ENCODE peak calls at places on chromosome 3, in seven cellular contexts. F, S, O, G, Q, H and K are unnamed samples.

GRCh38 chr3:77460326-77460725 is 420.4 kb downstream of the ROBO2 start:
- DNase-seq in O (no peak), G (no peak), Q (peak), S (no peak), H (no peak), F (no peak), K (no peak)

GRCh38 chr3:76685858-76686257 is 354.0 kb upstream of the ROBO2 start:
- DNase-seq in H (no peak), G (no peak), Q (peak), O (no peak), S (peak), F (no peak), K (no peak)

GRCh38 chr3:16916840-16917239 is 32.1 kb downstream of the PLCL2 start:
- DNase-seq in G (no peak), O (no peak), Q (no peak), S (no peak), H (no peak), F (no peak), K (no peak)

GRCh38 chr3:125110876-125111480 is 55.2 kb upstream of the HEG1 start:
- DNase-seq in F (no peak), H (no peak), G (no peak), S (no peak), O (no peak), Q (no peak), K (no peak)

GRCh38 chr3:72728958-72729467 is 119.2 kb downstream of the SHQ1 start:
- DNase-seq in Q (no peak), F (peak), S (no peak), O (no peak), G (no peak), H (no peak), K (no peak)

GRCh38 chr3:146148468-146148931 is 12.5 kb downstream of the PLOD2 start:
- DNase-seq in S (no peak), G (no peak), Q (no peak), O (peak), F (no peak), H (no peak), K (no peak)

GRCh38 chr3:192899540-192899982 is 18.1 kb downstream of the MB21D2 start:
- DNase-seq in F (peak), H (peak), O (peak), G (no peak), S (peak), Q (peak), K (no peak)

GRCh38 chr3:42012935-42013651 is 51.2 kb upstream of the ULK4 start:
- DNase-seq in F (no peak), Q (no peak), S (peak), H (no peak), O (peak), G (peak), K (no peak)

GRCh38 chr3:143173242-143173641 is 53.7 kb downstream of the CHST2 start:
- DNase-seq in G (no peak), S (no peak), Q (no peak), H (no peak), O (no peak), F (no peak), K (no peak)

GRCh38 chr3:136612512-136612911 is 139.7 kb downstream of the STAG1 start:
- DNase-seq in O (no peak), H (no peak), S (no peak), G (no peak), Q (peak), F (no peak), K (no peak)

GRCh38 chr3:52490035-52490937 is 4.9 kb upstream of the STAB1 start:
- DNase-seq in O (no peak), S (no peak), G (no peak), F (no peak), H (no peak), Q (no peak), K (no peak)

GRCh38 chr3:129727707-129728106 is 121.2 kb upstream of the PLXND1 start:
- DNase-seq in S (no peak), O (peak), G (no peak), F (no peak), Q (no peak), H (no peak), K (no peak)

GRCh38 chr3:79521221-79521848 is 246.5 kb downstream of the ROBO1 start:
- DNase-seq in Q (peak), G (peak), O (peak), S (peak), H (peak), F (peak), K (no peak)

GRCh38 chr3:10419637-10420232 is 85.7 kb downstream of the ATP2B2 start:
- DNase-seq in Q (peak), H (no peak), S (no peak), F (no peak), G (no peak), O (no peak), K (no peak)

GRCh38 chr3:194110483-194110882 is 25.5 kb upstream of the HES1 start:
- DNase-seq in Q (no peak), O (no peak), H (no peak), F (no peak), S (no peak), G (no peak), K (no peak)

GRCh38 chr3:197458906-197459470 is 96.8 kb downstream of the BDH1 start:
- DNase-seq in G (no peak), Q (no peak), O (no peak), S (no peak), F (peak), H (no peak), K (no peak)

GRCh38 chr3:111936191-111936841 is 42.5 kb upstream of the ABHD10 start:
- DNase-seq in G (no peak), S (peak), F (peak), O (peak), Q (peak), H (peak), K (peak)
- H3K4me3 ChIP-seq in G (no peak), S (no peak), F (peak), O (no peak), Q (no peak), H (no peak), K (peak)

GRCh38 chr3:169666501-169667379 is 3.2 kb upstream of the MECOM start:
- DNase-seq in F (no peak), Q (no peak), H (no peak), G (no peak), O (no peak), S (no peak), K (no peak)
- H3K4me3 ChIP-seq in F (no peak), Q (no peak), H (no peak), G (no peak), O (no peak), S (no peak), K (no peak)

GRCh38 chr3:36876181-36876936 is 68.5 kb downstream of the TRANK1 start:
- DNase-seq in H (no peak), O (no peak), S (no peak), Q (no peak), F (no peak), G (no peak), K (no peak)
- H3K4me3 ChIP-seq in H (no peak), O (no peak), S (no peak), Q (no peak), F (no peak), G (no peak), K (no peak)

GRCh38 chr3:171427771-171428320 is 32.4 kb downstream of the TNIK start:
- DNase-seq in H (no peak), Q (no peak), S (no peak), O (no peak), G (no peak), F (no peak), K (no peak)
- H3K4me3 ChIP-seq in H (no peak), Q (no peak), S (no peak), O (no peak), G (no peak), F (no peak), K (no peak)

DNA sequence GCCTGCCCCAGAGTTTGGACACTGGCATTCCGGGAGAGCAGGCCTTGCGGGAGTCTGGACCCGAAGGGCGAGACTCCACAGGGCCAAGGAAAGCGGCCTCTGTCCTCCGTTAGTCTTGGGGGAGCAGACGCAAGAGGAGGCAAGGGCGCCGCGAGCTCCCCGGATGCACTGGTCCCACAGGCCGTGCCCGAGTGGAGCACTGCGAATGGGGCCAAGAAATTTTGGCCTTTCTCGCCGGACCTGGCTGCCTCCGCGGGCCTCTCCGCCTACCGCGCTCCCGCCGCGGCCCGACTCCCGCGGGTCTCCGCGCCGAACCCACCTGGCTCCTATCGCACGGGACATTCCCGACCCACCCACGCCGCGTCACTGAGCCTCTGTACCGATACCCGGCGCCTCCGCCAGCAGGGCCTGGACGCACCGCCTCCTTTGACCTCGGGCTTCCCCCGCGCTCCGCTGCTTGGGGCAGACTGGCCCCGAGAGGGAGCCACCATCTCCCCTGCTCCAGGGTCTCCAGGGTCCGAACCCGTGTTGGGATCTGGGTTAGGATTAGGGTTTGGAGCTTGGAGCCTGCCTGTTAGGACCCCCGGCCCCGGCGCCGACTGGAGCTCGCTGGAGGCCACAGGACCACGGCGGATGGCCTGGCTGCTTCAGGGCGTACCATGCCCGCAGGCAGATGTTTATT is 11.8 kb downstream of the SHOX2 start:
- DNase-seq in O (no peak), G (no peak), S (no peak), Q (no peak), H (no peak), F (no peak), K (no peak)
- H3K4me3 ChIP-seq in O (no peak), G (no peak), S (no peak), Q (no peak), H (no peak), F (no peak), K (no peak)

GRCh38 chr3:23612296-23612891 is 193.4 kb upstream of the UBE2E1 start:
- DNase-seq in H (no peak), F (peak), G (no peak), S (peak), O (peak), Q (peak), K (no peak)

GRCh38 chr3:23608650-23609049 is 197.1 kb upstream of the UBE2E1 start:
- DNase-seq in Q (no peak), H (no peak), O (no peak), S (no peak), G (no peak), F (no peak), K (no peak)

GRCh38 chr3:23607184-23607847 is 198.4 kb upstream of the UBE2E1 start:
- DNase-seq in S (no peak), H (no peak), G (no peak), O (peak), Q (no peak), F (no peak), K (no peak)

GRCh38 chr3:23615068-23615467 is 190.7 kb upstream of the UBE2E1 start:
- DNase-seq in H (no peak), O (no peak), Q (no peak), F (no peak), S (peak), G (no peak), K (no peak)

DNA sequence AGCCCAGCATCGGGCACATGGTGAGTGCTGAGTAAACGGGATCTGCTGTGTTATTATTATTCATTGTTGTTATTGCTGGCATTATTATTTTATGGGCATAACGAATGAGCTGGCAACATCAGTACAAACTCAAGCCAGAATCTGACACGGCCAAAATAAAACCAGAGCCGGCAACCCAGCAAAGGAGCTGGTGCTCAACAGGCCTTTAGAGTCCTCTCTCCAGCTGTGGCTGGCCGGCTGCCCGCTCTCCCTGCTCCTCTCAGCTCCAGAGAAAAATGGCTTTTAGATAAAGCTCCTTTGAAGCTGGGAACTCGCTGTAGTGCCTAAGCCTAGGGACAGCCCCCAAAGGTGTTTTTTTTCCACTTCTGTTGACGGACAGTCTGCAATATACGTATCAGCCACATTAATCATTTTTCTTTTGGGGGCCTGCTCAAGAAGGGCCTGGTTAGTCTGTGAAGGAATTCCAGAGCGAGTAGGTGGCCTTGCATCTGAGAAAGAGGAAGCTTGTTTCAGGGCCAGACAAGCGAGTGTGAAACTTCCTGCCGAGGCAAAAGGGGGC is 193.9 kb upstream of the UBE2E1 start:
- DNase-seq in Q (peak), O (peak), G (peak), F (no peak), S (no peak), H (no peak), K (no peak)
- H3K4me3 ChIP-seq in Q (no peak), O (peak), G (no peak), F (no peak), S (no peak), H (no peak), K (no peak)

GRCh38 chr3:24504765-24505164 is 10.1 kb upstream of the THRB start:
- DNase-seq in S (no peak), H (no peak), Q (no peak), O (no peak), F (no peak), G (no peak), K (no peak)
- H3K4me3 ChIP-seq in S (no peak), H (no peak), Q (no peak), O (no peak), F (no peak), G (no peak), K (no peak)